ENCODE peak calls at places on chromosomes 13 and 19, in four cellular contexts. One of them, this sample, is unnamed.

GRCh38 chr13:41835871-41836270 is 125.0 kb downstream of the VWA8 start:
- DNase-seq in endothelial cell of umbilical vein: no peak
- DNase-seq in GM12878: no peak
- DNase-seq in K562: no peak
- DNase-seq in this sample: peak

GRCh38 chr13:102642475-102642874 is 45.7 kb downstream of the TPP2 start:
- DNase-seq in K562: no peak
- DNase-seq in endothelial cell of umbilical vein: no peak
- DNase-seq in GM12878: no peak
- DNase-seq in this sample: no peak

GRCh38 chr13:46176756-46177155 is 5.2 kb downstream of the LCP1 start:
- DNase-seq in GM12878: peak
- DNase-seq in K562: no peak
- DNase-seq in endothelial cell of umbilical vein: no peak
- DNase-seq in this sample: no peak

GRCh38 chr13:105990256-105990958 is 545.1 kb downstream of the EFNB2 start:
- DNase-seq in GM12878: no peak
- DNase-seq in K562: no peak
- DNase-seq in endothelial cell of umbilical vein: no peak
- DNase-seq in this sample: peak

GRCh38 chr13:35891973-35892441 is 239.2 kb downstream of the DCLK1 start:
- DNase-seq in GM12878: no peak
- DNase-seq in K562: no peak
- DNase-seq in endothelial cell of umbilical vein: no peak
- DNase-seq in this sample: peak

GRCh38 chr19:7294571-7295212 is 478 bp upstream of the INSR start:
- DNase-seq in K562: peak
- DNase-seq in GM12878: no peak
- DNase-seq in endothelial cell of umbilical vein: peak
- DNase-seq in this sample: peak

GRCh38 chr13:32409561-32410440 is 18.1 kb downstream of the N4BP2L1 start:
- DNase-seq in GM12878: no peak
- DNase-seq in K562: no peak
- DNase-seq in endothelial cell of umbilical vein: peak
- DNase-seq in this sample: peak

GRCh38 chr19:19176950-19177349 is 6.9 kb upstream of the MEF2B start:
- DNase-seq in GM12878: no peak
- DNase-seq in K562: peak
- DNase-seq in endothelial cell of umbilical vein: no peak
- DNase-seq in this sample: no peak

GRCh38 chr19:8004723-8005513 is 523 bp downstream of the ELAVL1 start:
- DNase-seq in GM12878: no peak
- DNase-seq in K562: peak
- DNase-seq in endothelial cell of umbilical vein: peak
- DNase-seq in this sample: peak

GRCh38 chr13:32553720-32554119 is 15.1 kb upstream of the N4BP2L2 start:
- DNase-seq in K562: no peak
- DNase-seq in endothelial cell of umbilical vein: no peak
- DNase-seq in GM12878: no peak
- DNase-seq in this sample: no peak

GRCh38 chr13:26477681-26478080 is 79.8 kb upstream of the WASF3 start:
- DNase-seq in endothelial cell of umbilical vein: no peak
- DNase-seq in GM12878: no peak
- DNase-seq in K562: no peak
- DNase-seq in this sample: no peak

GRCh38 chr19:18867199-18867598 is 28.8 kb downstream of the CERS1 start:
- DNase-seq in K562: no peak
- DNase-seq in GM12878: no peak
- DNase-seq in endothelial cell of umbilical vein: no peak
- DNase-seq in this sample: no peak

GRCh38 chr19:10686193-10686592 is 15.0 kb upstream of the QTRT1 start:
- DNase-seq in K562: no peak
- DNase-seq in GM12878: no peak
- DNase-seq in endothelial cell of umbilical vein: no peak
- DNase-seq in this sample: no peak

DNA sequence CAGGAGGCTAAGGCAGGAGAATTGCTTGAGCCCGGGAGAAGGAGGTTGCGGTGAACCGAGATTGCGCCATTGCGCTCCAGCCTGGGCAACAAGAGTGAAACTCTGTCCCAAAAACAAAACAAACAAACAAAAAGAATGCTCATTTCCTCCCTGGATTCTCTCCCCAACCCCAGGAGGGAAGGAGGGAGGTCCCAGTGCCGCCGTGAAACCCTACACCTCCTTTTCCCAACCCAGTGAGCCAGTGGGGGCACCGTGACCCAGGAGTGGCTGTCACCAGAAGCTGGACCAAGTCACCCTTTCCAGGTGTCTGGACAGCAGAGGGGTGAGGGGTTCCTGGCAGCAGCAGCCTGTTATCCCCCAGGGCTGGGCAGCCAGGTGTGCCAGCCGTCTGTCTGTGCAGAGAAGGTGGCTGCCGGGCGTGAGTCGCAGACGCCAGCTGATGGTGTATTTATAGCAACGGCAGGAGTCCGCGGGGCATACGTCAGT is 23.5 kb downstream of the NFIC start:
- DNase-seq in K562: no peak
- DNase-seq in endothelial cell of umbilical vein: no peak
- DNase-seq in GM12878: no peak
- DNase-seq in this sample: peak
- TF ChIP-seq FOS in K562: no peak
- TF ChIP-seq FOS in endothelial cell of umbilical vein: no peak
- TF ChIP-seq FOS in GM12878: no peak
- TF ChIP-seq FOS in this sample: no peak

GRCh38 chr13:112781881-112782361 is 92.1 kb downstream of the ATP11A start:
- DNase-seq in endothelial cell of umbilical vein: peak
- DNase-seq in K562: no peak
- DNase-seq in GM12878: no peak
- DNase-seq in this sample: no peak
- TF ChIP-seq FOS in endothelial cell of umbilical vein: no peak
- TF ChIP-seq FOS in K562: no peak
- TF ChIP-seq FOS in GM12878: no peak
- TF ChIP-seq FOS in this sample: no peak

DNA sequence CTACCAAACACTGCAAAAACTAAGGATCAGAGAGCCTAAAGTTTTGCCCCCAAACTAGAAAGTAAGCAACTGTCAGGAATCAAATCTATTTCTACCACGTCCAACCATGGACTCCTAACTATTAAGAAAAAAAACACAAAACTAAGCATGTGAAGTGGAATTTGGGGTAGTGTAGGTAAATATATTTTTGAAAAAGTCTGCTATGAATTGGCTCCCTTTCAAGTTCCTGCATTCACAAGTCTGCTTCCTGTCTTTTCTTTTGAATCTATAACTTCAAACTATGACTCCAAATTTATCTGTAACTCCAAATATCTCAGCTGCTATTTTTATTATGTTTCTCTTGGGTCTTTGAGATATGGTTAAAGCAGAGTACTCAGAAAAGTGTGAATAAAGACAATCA is 47.0 kb downstream of the PCDH9 start:
- DNase-seq in GM12878: no peak
- DNase-seq in K562: no peak
- DNase-seq in endothelial cell of umbilical vein: peak
- DNase-seq in this sample: no peak
- TF ChIP-seq FOS in GM12878: no peak
- TF ChIP-seq FOS in K562: no peak
- TF ChIP-seq FOS in endothelial cell of umbilical vein: no peak
- TF ChIP-seq FOS in this sample: no peak

GRCh38 chr19:36058481-36059179 is 3.9 kb downstream of the WDR62 start:
- DNase-seq in K562: no peak
- DNase-seq in endothelial cell of umbilical vein: no peak
- DNase-seq in GM12878: no peak
- DNase-seq in this sample: no peak

GRCh38 chr19:36064829-36065228 is 10.1 kb downstream of the WDR62 start:
- DNase-seq in K562: no peak
- DNase-seq in endothelial cell of umbilical vein: no peak
- DNase-seq in GM12878: no peak
- DNase-seq in this sample: no peak

GRCh38 chr19:36061367-36061766 is 6.7 kb downstream of the WDR62 start:
- DNase-seq in endothelial cell of umbilical vein: no peak
- DNase-seq in K562: no peak
- DNase-seq in GM12878: no peak
- DNase-seq in this sample: no peak

GRCh38 chr19:36059180-36059910 is 4.6 kb downstream of the WDR62 start:
- DNase-seq in endothelial cell of umbilical vein: no peak
- DNase-seq in K562: no peak
- DNase-seq in GM12878: no peak
- DNase-seq in this sample: no peak

DNA sequence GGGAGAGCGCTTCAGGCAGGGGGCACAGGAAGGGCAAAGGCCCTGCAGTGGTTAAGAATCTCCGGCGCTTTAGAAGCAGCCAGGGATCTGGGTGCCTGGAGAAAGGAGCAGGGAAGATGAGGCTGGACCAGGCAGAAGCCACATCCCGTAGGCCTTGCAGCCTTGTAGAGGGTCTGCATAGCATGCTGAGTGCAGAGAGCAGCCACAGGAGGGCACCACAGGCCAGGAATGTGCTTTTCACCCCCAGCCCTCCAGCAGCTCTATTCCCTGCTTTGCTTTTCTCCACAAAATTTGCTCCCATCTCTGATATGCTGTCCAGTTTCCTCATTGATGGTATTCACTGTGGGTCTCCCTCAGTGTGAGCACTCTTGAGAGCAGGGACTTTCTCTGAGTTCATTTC is 5.7 kb downstream of the WDR62 start:
- DNase-seq in GM12878: no peak
- DNase-seq in endothelial cell of umbilical vein: peak
- DNase-seq in K562: peak
- DNase-seq in this sample: peak
- TF ChIP-seq FOS in GM12878: no peak
- TF ChIP-seq FOS in endothelial cell of umbilical vein: no peak
- TF ChIP-seq FOS in K562: no peak
- TF ChIP-seq FOS in this sample: no peak

GRCh38 chr19:48987323-48987722 is 5.8 kb downstream of the GYS1 start:
- DNase-seq in K562: no peak
- DNase-seq in endothelial cell of umbilical vein: no peak
- DNase-seq in GM12878: no peak
- DNase-seq in this sample: no peak
- TF ChIP-seq FOS in K562: no peak
- TF ChIP-seq FOS in endothelial cell of umbilical vein: no peak
- TF ChIP-seq FOS in GM12878: no peak
- TF ChIP-seq FOS in this sample: no peak

DNA sequence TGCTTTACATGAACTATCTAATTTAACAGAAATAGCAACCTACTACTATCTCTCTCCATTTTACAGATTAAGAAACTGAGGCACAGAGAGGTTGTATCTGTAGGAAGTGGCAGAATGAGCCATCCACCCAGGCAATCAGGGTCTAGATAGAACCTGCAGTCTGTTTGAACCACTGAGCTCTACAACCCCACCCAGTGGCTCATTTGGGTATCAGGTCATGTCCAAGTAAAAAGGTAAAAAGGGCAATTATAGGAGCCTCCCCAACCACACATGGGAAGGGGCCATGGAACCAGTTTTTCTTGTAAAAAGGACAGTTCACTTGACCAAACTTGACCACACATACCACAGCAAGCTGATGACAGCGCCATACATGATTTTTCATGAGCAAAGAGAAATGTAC is 92.9 kb upstream of the SGCG start:
- DNase-seq in K562: peak
- DNase-seq in GM12878: no peak
- DNase-seq in endothelial cell of umbilical vein: no peak
- DNase-seq in this sample: peak
- TF ChIP-seq FOS in K562: no peak
- TF ChIP-seq FOS in GM12878: no peak
- TF ChIP-seq FOS in endothelial cell of umbilical vein: no peak
- TF ChIP-seq FOS in this sample: no peak

DNA sequence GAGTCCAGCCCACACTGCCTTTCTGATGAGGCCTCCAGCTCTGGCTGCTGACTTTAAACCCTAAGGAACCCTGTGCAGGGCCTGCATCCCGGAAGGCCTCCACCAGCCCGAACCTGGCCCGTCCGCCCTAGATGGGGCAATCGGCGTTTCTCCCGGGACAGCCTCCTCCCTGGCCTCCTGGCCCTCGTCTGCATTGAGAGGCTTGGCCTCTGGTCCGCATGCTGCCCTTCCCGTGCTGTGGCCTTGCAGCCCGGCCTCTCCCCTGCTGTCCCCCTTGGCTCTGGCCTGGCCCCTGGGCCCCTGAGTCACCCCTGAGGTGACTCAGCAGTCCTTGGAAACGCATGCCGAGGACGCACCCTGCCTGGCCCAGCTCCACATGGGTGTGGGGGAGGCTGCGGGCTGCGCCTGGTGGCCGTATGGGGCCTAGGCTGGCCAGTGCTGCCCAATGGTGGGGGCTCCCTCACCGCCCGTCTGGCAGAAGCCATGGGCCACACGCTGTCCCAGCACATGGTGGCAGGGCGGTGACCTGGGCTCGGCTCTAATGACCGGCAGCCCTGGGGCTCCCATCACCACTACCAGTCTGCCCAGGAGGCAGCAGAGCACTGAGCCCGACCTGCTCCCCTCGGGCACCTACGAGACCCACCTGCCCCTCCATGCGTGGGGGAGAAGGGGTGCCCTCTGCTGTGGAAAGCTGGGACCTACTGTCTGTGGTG is 25.7 kb downstream of the SH3GL1 start:
- DNase-seq in endothelial cell of umbilical vein: peak
- DNase-seq in GM12878: no peak
- DNase-seq in K562: peak
- DNase-seq in this sample: peak
- TF ChIP-seq FOS in endothelial cell of umbilical vein: peak
- TF ChIP-seq FOS in GM12878: no peak
- TF ChIP-seq FOS in K562: peak
- TF ChIP-seq FOS in this sample: peak

DNA sequence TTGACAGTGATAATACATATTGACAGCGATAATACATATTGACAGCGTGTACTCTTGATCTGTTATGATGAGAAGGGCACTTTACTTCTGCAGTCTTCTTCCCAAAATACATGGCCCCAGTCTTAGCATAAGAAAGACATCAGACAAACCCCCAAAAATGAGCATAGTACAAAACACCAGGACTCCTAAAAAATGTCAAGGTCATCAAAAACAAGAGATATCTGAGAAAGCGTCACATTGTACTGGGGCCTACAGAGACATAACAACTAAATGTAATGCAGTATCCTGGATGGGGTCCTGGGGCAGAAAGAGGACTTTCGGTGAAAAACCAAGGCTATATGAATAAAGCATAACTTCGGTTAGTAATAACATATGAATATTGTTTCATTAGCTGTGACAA is 731.5 kb upstream of the SGCG start:
- DNase-seq in endothelial cell of umbilical vein: no peak
- DNase-seq in K562: no peak
- DNase-seq in GM12878: no peak
- DNase-seq in this sample: no peak
- TF ChIP-seq FOS in endothelial cell of umbilical vein: no peak
- TF ChIP-seq FOS in K562: no peak
- TF ChIP-seq FOS in GM12878: no peak
- TF ChIP-seq FOS in this sample: no peak

This sample was measured in IMR-90.